ENCODE peak calls at places on chromosome 15, in four cellular contexts. J, C, Y and M are unnamed samples.

GRCh38 chr15:68201153-68201878 is 3.8 kb downstream of the CALML4 start:
- DNase-seq in J (no peak), C (no peak), Y (no peak), M (no peak)

GRCh38 chr15:78210349-78210717 is 24.0 kb downstream of the ACSBG1 start:
- DNase-seq in J (no peak), C (no peak), Y (no peak), M (no peak)

GRCh38 chr15:96524676-96525417 is 194.3 kb downstream of the NR2F2 start:
- DNase-seq in J (no peak), C (no peak), Y (no peak), M (no peak)

GRCh38 chr15:44729394-44729913 is 6.9 kb upstream of the TRIM69 start:
- DNase-seq in J (no peak), C (no peak), Y (peak), M (no peak)

GRCh38 chr15:33839540-33839939 is 128.8 kb upstream of the CHRM5 start:
- DNase-seq in J (no peak), C (no peak), Y (no peak), M (no peak)

GRCh38 chr15:24676431-24676830 is 856 bp downstream of the NPAP1 start:
- DNase-seq in J (no peak), C (no peak), Y (no peak), M (no peak)

GRCh38 chr15:82647045-82647834 is at the start of gene CPEB1:
- DNase-seq in J (peak), C (no peak), Y (peak), M (no peak)

GRCh38 chr15:75732809-75733451 is 20.3 kb upstream of the CSPG4 start:
- DNase-seq in J (peak), C (peak), Y (peak), M (no peak)

GRCh38 chr15:98955331-98955730 is 52.3 kb downstream of the PGPEP1L start:
- DNase-seq in J (no peak), C (no peak), Y (no peak), M (no peak)

GRCh38 chr15:99633655-99634054 is 67.9 kb downstream of the MEF2A start:
- DNase-seq in J (no peak), C (no peak), Y (no peak), M (no peak)

GRCh38 chr15:79034284-79034683 is 56.3 kb downstream of the RASGRF1 start:
- DNase-seq in J (no peak), C (no peak), Y (no peak), M (no peak)

GRCh38 chr15:64686130-64686735 is 89.2 kb downstream of the RBPMS2 start:
- DNase-seq in J (peak), C (peak), Y (peak), M (no peak)

GRCh38 chr15:51681303-51681963 is at the start of gene SCG3:
- DNase-seq in J (peak), C (peak), Y (peak), M (no peak)

GRCh38 chr15:38354321-38354929 is 99.5 kb upstream of the FAM98B start:
- DNase-seq in J (peak), C (peak), Y (peak), M (peak)

GRCh38 chr15:31024979-31025378 is 33.6 kb upstream of the MTMR10 start:
- DNase-seq in J (no peak), C (peak), Y (no peak), M (no peak)

GRCh38 chr15:88690331-88690730 is 51.5 kb downstream of the ISG20 start:
- DNase-seq in J (no peak), C (no peak), Y (no peak), M (no peak)
- TF ChIP-seq ESRRA in J (no peak), C (no peak), Y (no peak), M (no peak)

GRCh38 chr15:101023501-101024110 is 104.4 kb downstream of the LRRK1 start:
- DNase-seq in J (no peak), C (no peak), Y (no peak), M (no peak)
- TF ChIP-seq BHLHE40 in J (no peak), C (no peak), Y (no peak), M (no peak)

DNA sequence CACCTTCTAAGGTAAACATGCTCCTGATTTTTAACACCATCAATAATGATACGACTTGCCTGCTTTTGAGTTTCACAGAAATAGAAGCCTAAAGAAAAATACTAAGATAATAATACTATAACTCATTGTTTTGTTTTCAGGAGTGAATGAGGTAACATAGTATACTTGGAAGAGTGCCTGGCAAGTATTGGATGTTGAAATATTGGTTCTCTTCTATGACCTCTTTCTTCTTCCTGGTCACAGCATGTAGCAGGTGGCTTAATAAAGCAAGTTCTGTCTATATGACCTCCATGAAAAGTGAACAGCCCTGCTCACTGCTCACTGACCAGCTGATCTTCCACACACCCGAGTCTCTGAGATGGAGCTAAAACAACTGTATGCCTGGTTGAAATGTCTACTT is 312.3 kb upstream of the ONECUT1 start:
- DNase-seq in J (no peak), C (no peak), Y (no peak), M (no peak)
- TF ChIP-seq ESRRA in J (no peak), C (no peak), Y (no peak), M (no peak)

DNA sequence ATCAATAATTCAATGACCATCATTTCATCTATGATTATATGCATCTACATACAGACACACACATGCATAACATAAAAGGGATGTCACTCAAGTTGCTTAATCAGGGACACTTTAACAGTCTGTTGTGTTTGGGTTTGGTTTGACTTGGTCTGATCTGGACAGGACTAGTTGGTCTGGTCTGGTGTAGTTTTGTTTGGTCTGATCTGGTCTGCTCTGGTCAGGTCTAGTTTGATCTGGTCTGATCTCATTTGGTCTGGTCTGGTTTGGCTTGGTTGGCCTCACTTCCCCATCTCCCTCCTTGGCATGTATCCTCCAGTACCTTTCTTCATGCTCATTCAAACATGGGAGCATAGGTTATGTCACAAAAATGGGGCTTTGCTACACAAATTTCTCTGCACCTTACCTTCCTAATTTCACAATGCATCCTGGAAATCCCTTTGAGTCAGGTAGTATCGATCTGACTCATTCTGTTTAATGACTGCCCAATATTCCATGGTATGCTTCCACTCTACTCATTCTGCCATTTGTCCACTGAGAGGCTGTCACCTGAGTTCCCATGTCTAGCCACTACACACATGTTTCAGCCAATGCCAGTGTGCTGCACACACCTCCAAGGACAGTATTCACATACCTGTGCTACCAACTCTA is 73.0 kb upstream of the TPM1 start:
- DNase-seq in J (no peak), C (no peak), Y (no peak), M (no peak)
- TF ChIP-seq BHLHE40 in J (no peak), C (no peak), Y (no peak), M (no peak)

DNA sequence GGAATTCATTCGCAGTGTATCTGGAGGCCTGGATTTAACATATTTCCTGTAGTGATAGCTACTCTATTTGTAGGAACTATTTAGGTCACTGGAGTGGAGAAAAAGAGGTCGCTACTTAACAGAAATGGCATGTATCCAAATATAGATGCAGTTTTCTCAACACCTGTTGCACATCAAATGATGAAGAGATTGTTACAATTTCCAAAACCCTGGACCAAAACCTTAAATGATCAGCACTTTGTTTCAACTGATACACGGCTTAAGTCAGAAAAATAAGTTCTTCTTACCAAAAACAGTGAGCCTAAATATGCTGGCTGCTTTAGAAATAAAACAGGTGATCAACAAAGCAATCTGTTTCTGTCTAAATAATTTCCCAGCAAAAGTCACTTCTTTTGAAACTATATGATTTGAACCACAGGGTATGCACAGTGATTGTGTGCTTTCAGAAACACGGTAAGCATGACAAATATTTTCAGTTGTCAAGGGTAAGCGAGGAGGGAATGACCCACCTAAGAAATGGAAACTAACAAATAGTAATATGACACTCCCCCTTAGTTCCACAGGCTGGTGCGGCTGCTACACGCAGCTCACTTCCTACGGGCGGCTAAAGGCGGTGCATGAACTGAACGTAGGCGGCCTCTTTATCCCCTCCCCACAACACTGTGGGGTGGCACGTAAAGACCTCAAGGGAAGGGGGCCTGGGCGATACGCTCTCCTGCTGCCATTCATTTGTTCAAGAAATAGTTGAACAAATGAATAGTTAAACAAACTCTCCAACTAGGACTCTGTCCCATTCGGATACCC is 1.1 kb downstream of the EHD4 start:
- DNase-seq in J (peak), C (peak), Y (no peak), M (peak)
- TF ChIP-seq ESRRA in J (no peak), C (no peak), Y (no peak), M (no peak)

DNA sequence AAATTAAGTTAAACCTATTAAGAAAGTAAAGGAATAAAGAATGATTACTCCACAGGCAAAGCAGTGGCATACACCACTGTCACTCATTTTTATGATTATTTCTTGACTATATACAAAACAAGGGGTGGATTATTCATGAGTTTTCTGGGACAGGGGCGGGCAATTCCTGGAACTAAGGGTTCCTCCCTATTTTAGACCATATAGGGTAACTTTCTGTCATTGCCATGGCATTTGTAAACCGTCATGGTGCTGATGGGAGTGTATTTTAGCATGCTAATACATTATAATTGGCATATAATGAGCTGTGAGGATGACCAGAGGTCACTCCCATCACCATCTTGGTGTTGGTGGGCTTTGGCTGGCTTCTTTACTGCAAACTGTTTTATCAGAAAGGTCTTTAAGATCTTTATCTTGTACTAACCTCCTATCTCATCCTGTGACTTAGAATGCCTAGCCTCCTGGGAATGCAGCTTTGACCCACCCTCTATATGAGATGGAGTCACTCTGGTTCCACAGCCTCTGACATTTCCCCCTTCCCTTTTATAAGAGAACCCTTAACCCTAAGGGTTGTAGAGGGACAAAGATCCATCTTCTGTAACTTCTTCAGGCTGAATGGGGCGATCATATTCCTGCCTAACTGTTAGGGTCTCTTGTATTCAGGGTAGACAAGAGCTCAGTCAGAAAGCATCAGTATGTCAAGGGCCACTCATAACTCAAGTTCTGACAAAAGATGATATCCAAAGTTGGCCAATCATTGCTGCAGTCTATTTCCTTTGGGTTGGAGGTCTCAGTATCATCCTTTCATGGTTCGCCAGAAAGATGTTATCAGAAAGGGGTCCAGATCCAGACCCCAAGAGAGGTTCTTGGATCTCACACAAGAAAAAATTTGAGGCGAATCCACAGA is 79.5 kb upstream of the LIPC start:
- DNase-seq in J (no peak), C (no peak), Y (no peak), M (no peak)
- TF ChIP-seq BHLHE40 in J (no peak), C (no peak), Y (no peak), M (no peak)

DNA sequence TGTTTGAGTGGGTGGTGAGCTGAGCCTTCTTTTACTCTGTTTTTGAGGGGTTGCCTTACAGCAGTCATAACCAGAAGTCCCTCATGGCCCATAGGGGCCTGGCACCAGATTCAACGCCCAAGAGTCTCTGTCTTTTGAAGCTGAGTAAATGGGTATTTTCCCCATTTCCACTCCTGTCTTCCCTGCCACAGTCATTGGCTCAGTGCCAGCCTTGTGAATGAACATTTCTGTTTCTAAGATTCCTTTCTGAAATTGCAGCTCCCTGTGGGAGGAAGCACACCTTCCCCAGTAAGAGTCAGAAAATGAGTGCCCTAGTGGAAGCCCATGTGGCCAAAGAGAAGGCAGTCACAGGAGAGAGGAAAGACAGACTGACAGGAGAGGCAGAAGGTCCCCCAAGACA is 43.7 kb upstream of the POLR2M start:
- DNase-seq in J (no peak), C (no peak), Y (no peak), M (no peak)
- TF ChIP-seq ESRRA in J (no peak), C (no peak), Y (no peak), M (no peak)